ENCODE peak calls at places on chromosomes 4 and X, in ten cellular contexts. One of them, this sample, is unnamed.
A peak's percentile ranks its signal among the peaks of the same experiment; 100 is the strongest.

GRCh38 chr4:26287748-26288147 is 33.1 kb upstream of the RBPJ start:
- DNase-seq in A549: no peak
- DNase-seq in NCI-H774: no peak
- DNase-seq in MCF 10A: no peak
- DNase-seq in activated gamma-delta T cell treated with Interleukin-2 at 50 U/mL for 16 hours: no peak
- DNase-seq in glomerular endothelial cell: no peak
- DNase-seq in AG08396: no peak
- DNase-seq in T-cell: no peak
- DNase-seq in GM20000: peak; percentile 32
- DNase-seq in stimulated activated CD8-positive, alpha-beta memory T cell treated with anti-CD3 and anti-CD28 coated beads, Interleukin-7, amount 100 ng/mL, for 24 hours: no peak
- DNase-seq in this sample: no peak

GRCh38 chrX:12956704-12957541 is 18.0 kb upstream of the TMSB4X start:
- DNase-seq in MCF 10A: peak; percentile 70
- DNase-seq in glomerular endothelial cell: no peak
- DNase-seq in activated gamma-delta T cell treated with Interleukin-2 at 50 U/mL for 16 hours: peak; percentile 64
- DNase-seq in GM20000: peak; percentile 67
- DNase-seq in AG08396: peak; percentile 10
- DNase-seq in stimulated activated CD8-positive, alpha-beta memory T cell treated with anti-CD3 and anti-CD28 coated beads, Interleukin-7, amount 100 ng/mL, for 24 hours: no peak
- DNase-seq in A549: peak; percentile 52
- DNase-seq in T-cell: no peak
- DNase-seq in NCI-H774: no peak
- DNase-seq in this sample: peak; percentile 94

GRCh38 chr4:36065274-36065871 is 178.9 kb downstream of the ARAP2 start:
- DNase-seq in stimulated activated CD8-positive, alpha-beta memory T cell treated with anti-CD3 and anti-CD28 coated beads, Interleukin-7, amount 100 ng/mL, for 24 hours: no peak
- DNase-seq in AG08396: no peak
- DNase-seq in activated gamma-delta T cell treated with Interleukin-2 at 50 U/mL for 16 hours: no peak
- DNase-seq in A549: no peak
- DNase-seq in glomerular endothelial cell: no peak
- DNase-seq in NCI-H774: no peak
- DNase-seq in GM20000: no peak
- DNase-seq in T-cell: no peak
- DNase-seq in MCF 10A: no peak
- DNase-seq in this sample: no peak

GRCh38 chr4:161937151-161937550 is 226.6 kb downstream of the FSTL5 start:
- DNase-seq in GM20000: no peak
- DNase-seq in NCI-H774: no peak
- DNase-seq in AG08396: no peak
- DNase-seq in T-cell: no peak
- DNase-seq in MCF 10A: no peak
- DNase-seq in A549: no peak
- DNase-seq in glomerular endothelial cell: no peak
- DNase-seq in stimulated activated CD8-positive, alpha-beta memory T cell treated with anti-CD3 and anti-CD28 coated beads, Interleukin-7, amount 100 ng/mL, for 24 hours: no peak
- DNase-seq in activated gamma-delta T cell treated with Interleukin-2 at 50 U/mL for 16 hours: no peak
- DNase-seq in this sample: no peak

GRCh38 chr4:107380836-107381438 is 339.1 kb downstream of the PAPSS1 start:
- DNase-seq in glomerular endothelial cell: no peak
- DNase-seq in activated gamma-delta T cell treated with Interleukin-2 at 50 U/mL for 16 hours: no peak
- DNase-seq in A549: no peak
- DNase-seq in MCF 10A: no peak
- DNase-seq in NCI-H774: no peak
- DNase-seq in GM20000: no peak
- DNase-seq in stimulated activated CD8-positive, alpha-beta memory T cell treated with anti-CD3 and anti-CD28 coated beads, Interleukin-7, amount 100 ng/mL, for 24 hours: no peak
- DNase-seq in AG08396: no peak
- DNase-seq in T-cell: no peak
- DNase-seq in this sample: no peak

GRCh38 chrX:103678199-103678993 is 8.1 kb downstream of the MORF4L2 start:
- DNase-seq in MCF 10A: no peak
- DNase-seq in T-cell: no peak
- DNase-seq in GM20000: no peak
- DNase-seq in AG08396: no peak
- DNase-seq in glomerular endothelial cell: no peak
- DNase-seq in activated gamma-delta T cell treated with Interleukin-2 at 50 U/mL for 16 hours: no peak
- DNase-seq in NCI-H774: no peak
- DNase-seq in A549: no peak
- DNase-seq in stimulated activated CD8-positive, alpha-beta memory T cell treated with anti-CD3 and anti-CD28 coated beads, Interleukin-7, amount 100 ng/mL, for 24 hours: no peak
- DNase-seq in this sample: no peak

GRCh38 chr4:119050501-119051090 is 85.0 kb upstream of the MYOZ2 start:
- DNase-seq in AG08396: no peak
- DNase-seq in glomerular endothelial cell: no peak
- DNase-seq in activated gamma-delta T cell treated with Interleukin-2 at 50 U/mL for 16 hours: no peak
- DNase-seq in MCF 10A: no peak
- DNase-seq in T-cell: no peak
- DNase-seq in NCI-H774: no peak
- DNase-seq in stimulated activated CD8-positive, alpha-beta memory T cell treated with anti-CD3 and anti-CD28 coated beads, Interleukin-7, amount 100 ng/mL, for 24 hours: no peak
- DNase-seq in A549: no peak
- DNase-seq in GM20000: no peak
- DNase-seq in this sample: no peak

GRCh38 chr4:188220006-188220405 is 80.8 kb downstream of the TRIML1 start:
- DNase-seq in T-cell: no peak
- DNase-seq in activated gamma-delta T cell treated with Interleukin-2 at 50 U/mL for 16 hours: no peak
- DNase-seq in GM20000: no peak
- DNase-seq in glomerular endothelial cell: no peak
- DNase-seq in MCF 10A: no peak
- DNase-seq in NCI-H774: no peak
- DNase-seq in A549: no peak
- DNase-seq in stimulated activated CD8-positive, alpha-beta memory T cell treated with anti-CD3 and anti-CD28 coated beads, Interleukin-7, amount 100 ng/mL, for 24 hours: no peak
- DNase-seq in AG08396: no peak
- DNase-seq in this sample: no peak

GRCh38 chr4:160969914-160970313 is 1193.9 kb downstream of the FSTL5 start:
- DNase-seq in activated gamma-delta T cell treated with Interleukin-2 at 50 U/mL for 16 hours: no peak
- DNase-seq in AG08396: no peak
- DNase-seq in NCI-H774: no peak
- DNase-seq in T-cell: no peak
- DNase-seq in stimulated activated CD8-positive, alpha-beta memory T cell treated with anti-CD3 and anti-CD28 coated beads, Interleukin-7, amount 100 ng/mL, for 24 hours: no peak
- DNase-seq in A549: no peak
- DNase-seq in glomerular endothelial cell: no peak
- DNase-seq in MCF 10A: no peak
- DNase-seq in GM20000: no peak
- DNase-seq in this sample: no peak

GRCh38 chr4:38990241-38990640 is 42.0 kb downstream of the TMEM156 start:
- DNase-seq in NCI-H774: no peak
- DNase-seq in MCF 10A: no peak
- DNase-seq in AG08396: no peak
- DNase-seq in stimulated activated CD8-positive, alpha-beta memory T cell treated with anti-CD3 and anti-CD28 coated beads, Interleukin-7, amount 100 ng/mL, for 24 hours: no peak
- DNase-seq in T-cell: no peak
- DNase-seq in GM20000: no peak
- DNase-seq in glomerular endothelial cell: no peak
- DNase-seq in A549: no peak
- DNase-seq in activated gamma-delta T cell treated with Interleukin-2 at 50 U/mL for 16 hours: no peak
- DNase-seq in this sample: no peak

GRCh38 chrX:44871114-44871645 is 1.8 kb upstream of the KDM6A start:
- DNase-seq in T-cell: no peak
- DNase-seq in NCI-H774: no peak
- DNase-seq in glomerular endothelial cell: no peak
- DNase-seq in AG08396: no peak
- DNase-seq in MCF 10A: no peak
- DNase-seq in activated gamma-delta T cell treated with Interleukin-2 at 50 U/mL for 16 hours: no peak
- DNase-seq in stimulated activated CD8-positive, alpha-beta memory T cell treated with anti-CD3 and anti-CD28 coated beads, Interleukin-7, amount 100 ng/mL, for 24 hours: no peak
- DNase-seq in A549: no peak
- DNase-seq in GM20000: no peak
- DNase-seq in this sample: no peak

GRCh38 chrX:108439961-108440696 is 491 bp downstream of the COL4A5 start:
- DNase-seq in A549: peak; percentile 14
- DNase-seq in MCF 10A: peak; percentile 30
- DNase-seq in T-cell: no peak
- DNase-seq in NCI-H774: no peak
- DNase-seq in GM20000: no peak
- DNase-seq in stimulated activated CD8-positive, alpha-beta memory T cell treated with anti-CD3 and anti-CD28 coated beads, Interleukin-7, amount 100 ng/mL, for 24 hours: no peak
- DNase-seq in AG08396: peak; percentile 21
- DNase-seq in activated gamma-delta T cell treated with Interleukin-2 at 50 U/mL for 16 hours: no peak
- DNase-seq in glomerular endothelial cell: no peak
- DNase-seq in this sample: no peak

GRCh38 chrX:148960060-148960459 is 459.6 kb downstream of the AFF2 start:
- DNase-seq in T-cell: no peak
- DNase-seq in activated gamma-delta T cell treated with Interleukin-2 at 50 U/mL for 16 hours: no peak
- DNase-seq in AG08396: no peak
- DNase-seq in GM20000: no peak
- DNase-seq in A549: no peak
- DNase-seq in NCI-H774: no peak
- DNase-seq in MCF 10A: peak; percentile 68
- DNase-seq in stimulated activated CD8-positive, alpha-beta memory T cell treated with anti-CD3 and anti-CD28 coated beads, Interleukin-7, amount 100 ng/mL, for 24 hours: no peak
- DNase-seq in glomerular endothelial cell: no peak
- DNase-seq in this sample: no peak

GRCh38 chrX:34655496-34656258 is 1.4 kb downstream of the TMEM47 start:
- DNase-seq in stimulated activated CD8-positive, alpha-beta memory T cell treated with anti-CD3 and anti-CD28 coated beads, Interleukin-7, amount 100 ng/mL, for 24 hours: no peak
- DNase-seq in T-cell: no peak
- DNase-seq in activated gamma-delta T cell treated with Interleukin-2 at 50 U/mL for 16 hours: no peak
- DNase-seq in glomerular endothelial cell: no peak
- DNase-seq in GM20000: no peak
- DNase-seq in AG08396: no peak
- DNase-seq in A549: no peak
- DNase-seq in MCF 10A: no peak
- DNase-seq in NCI-H774: no peak
- DNase-seq in this sample: no peak

GRCh38 chr4:73341454-73341853 is 62.6 kb upstream of the ALB start:
- DNase-seq in stimulated activated CD8-positive, alpha-beta memory T cell treated with anti-CD3 and anti-CD28 coated beads, Interleukin-7, amount 100 ng/mL, for 24 hours: no peak
- DNase-seq in glomerular endothelial cell: peak; percentile 9
- DNase-seq in AG08396: peak; percentile 21
- DNase-seq in MCF 10A: peak; percentile 72
- DNase-seq in activated gamma-delta T cell treated with Interleukin-2 at 50 U/mL for 16 hours: no peak
- DNase-seq in GM20000: peak; percentile 25
- DNase-seq in T-cell: no peak
- DNase-seq in NCI-H774: peak; percentile 66
- DNase-seq in A549: peak; percentile 15
- DNase-seq in this sample: peak; percentile 76

GRCh38 chr4:55549888-55550287 is 3.2 kb upstream of the CLOCK start:
- DNase-seq in MCF 10A: peak; percentile 47
- DNase-seq in glomerular endothelial cell: no peak
- DNase-seq in AG08396: peak; percentile 36
- DNase-seq in stimulated activated CD8-positive, alpha-beta memory T cell treated with anti-CD3 and anti-CD28 coated beads, Interleukin-7, amount 100 ng/mL, for 24 hours: no peak
- DNase-seq in activated gamma-delta T cell treated with Interleukin-2 at 50 U/mL for 16 hours: no peak
- DNase-seq in NCI-H774: no peak
- DNase-seq in GM20000: no peak
- DNase-seq in A549: no peak
- DNase-seq in T-cell: no peak
- DNase-seq in this sample: no peak

GRCh38 chr4:175703956-175704600 is 108.0 kb downstream of the GPM6A start:
- DNase-seq in T-cell: no peak
- DNase-seq in GM20000: no peak
- DNase-seq in NCI-H774: no peak
- DNase-seq in activated gamma-delta T cell treated with Interleukin-2 at 50 U/mL for 16 hours: no peak
- DNase-seq in MCF 10A: no peak
- DNase-seq in glomerular endothelial cell: no peak
- DNase-seq in stimulated activated CD8-positive, alpha-beta memory T cell treated with anti-CD3 and anti-CD28 coated beads, Interleukin-7, amount 100 ng/mL, for 24 hours: no peak
- DNase-seq in AG08396: no peak
- DNase-seq in A549: no peak
- DNase-seq in this sample: no peak

GRCh38 chr4:145279122-145279960 is 99.0 kb upstream of the OTUD4 start:
- DNase-seq in GM20000: no peak
- DNase-seq in A549: no peak
- DNase-seq in stimulated activated CD8-positive, alpha-beta memory T cell treated with anti-CD3 and anti-CD28 coated beads, Interleukin-7, amount 100 ng/mL, for 24 hours: no peak
- DNase-seq in T-cell: no peak
- DNase-seq in NCI-H774: peak; percentile 5
- DNase-seq in MCF 10A: peak; percentile 42
- DNase-seq in AG08396: peak; percentile 23
- DNase-seq in glomerular endothelial cell: peak; percentile 27
- DNase-seq in activated gamma-delta T cell treated with Interleukin-2 at 50 U/mL for 16 hours: no peak
- DNase-seq in this sample: no peak